ENCODE peak calls at places on chromosome 5, in eight cellular contexts. One of them, this sample, is unnamed.

GRCh38 chr5:2153808-2154207 is 271.1 kb upstream of the IRX4 start:
- DNase-seq in HEK293T: no peak
- DNase-seq in activated T-helper 1 cell treated with anti-CD3 and anti-CD28 coated beads, Interleukin-2, amount 50 U/mL, for 16 hours: no peak
- DNase-seq in BJ: no peak
- DNase-seq in Peyer's patch: no peak
- DNase-seq in foreskin fibroblast: no peak
- DNase-seq in AG10803: no peak
- DNase-seq in IMR-90: no peak
- DNase-seq in this sample: no peak

GRCh38 chr5:61525573-61526142 is 193.6 kb downstream of the ZSWIM6 start:
- DNase-seq in AG10803: no peak
- DNase-seq in BJ: no peak
- DNase-seq in foreskin fibroblast: no peak
- DNase-seq in HEK293T: no peak
- DNase-seq in Peyer's patch: no peak
- DNase-seq in IMR-90: peak; percentile 7
- DNase-seq in activated T-helper 1 cell treated with anti-CD3 and anti-CD28 coated beads, Interleukin-2, amount 50 U/mL, for 16 hours: no peak
- DNase-seq in this sample: no peak

GRCh38 chr5:137231535-137231934 is 267.6 kb downstream of the SPOCK1 start:
- DNase-seq in HEK293T: no peak
- DNase-seq in IMR-90: peak; percentile 21
- DNase-seq in foreskin fibroblast: no peak
- DNase-seq in AG10803: peak; percentile 26
- DNase-seq in Peyer's patch: no peak
- DNase-seq in BJ: no peak
- DNase-seq in activated T-helper 1 cell treated with anti-CD3 and anti-CD28 coated beads, Interleukin-2, amount 50 U/mL, for 16 hours: no peak
- DNase-seq in this sample: no peak

GRCh38 chr5:180470966-180471582 is 23.1 kb upstream of the CNOT6 start:
- DNase-seq in activated T-helper 1 cell treated with anti-CD3 and anti-CD28 coated beads, Interleukin-2, amount 50 U/mL, for 16 hours: no peak
- DNase-seq in foreskin fibroblast: peak; percentile 27
- DNase-seq in AG10803: peak; percentile 58
- DNase-seq in BJ: no peak
- DNase-seq in HEK293T: peak; percentile 88
- DNase-seq in Peyer's patch: peak; percentile 67
- DNase-seq in IMR-90: peak; percentile 59
- DNase-seq in this sample: no peak

GRCh38 chr5:78483809-78484521 is 123.5 kb downstream of the SCAMP1 start:
- DNase-seq in foreskin fibroblast: peak; percentile 62
- DNase-seq in HEK293T: no peak
- DNase-seq in activated T-helper 1 cell treated with anti-CD3 and anti-CD28 coated beads, Interleukin-2, amount 50 U/mL, for 16 hours: no peak
- DNase-seq in BJ: no peak
- DNase-seq in AG10803: peak; percentile 51
- DNase-seq in IMR-90: peak; percentile 77
- DNase-seq in Peyer's patch: no peak
- DNase-seq in this sample: no peak

GRCh38 chr5:152622628-152623027 is 217.5 kb upstream of the NMUR2 start:
- DNase-seq in Peyer's patch: no peak
- DNase-seq in AG10803: no peak
- DNase-seq in BJ: no peak
- DNase-seq in IMR-90: no peak
- DNase-seq in HEK293T: no peak
- DNase-seq in foreskin fibroblast: no peak
- DNase-seq in activated T-helper 1 cell treated with anti-CD3 and anti-CD28 coated beads, Interleukin-2, amount 50 U/mL, for 16 hours: no peak
- DNase-seq in this sample: no peak

GRCh38 chr5:37703841-37704241 is 136.0 kb downstream of the GDNF start:
- DNase-seq in AG10803: no peak
- DNase-seq in foreskin fibroblast: no peak
- DNase-seq in activated T-helper 1 cell treated with anti-CD3 and anti-CD28 coated beads, Interleukin-2, amount 50 U/mL, for 16 hours: no peak
- DNase-seq in IMR-90: peak; percentile 78
- DNase-seq in BJ: no peak
- DNase-seq in Peyer's patch: no peak
- DNase-seq in HEK293T: no peak
- DNase-seq in this sample: no peak

GRCh38 chr5:17216974-17217325 is 481 bp upstream of the BASP1 start:
- DNase-seq in AG10803: peak; percentile 56
- DNase-seq in BJ: no peak
- DNase-seq in Peyer's patch: peak; percentile 61
- DNase-seq in IMR-90: peak; percentile 51
- DNase-seq in activated T-helper 1 cell treated with anti-CD3 and anti-CD28 coated beads, Interleukin-2, amount 50 U/mL, for 16 hours: no peak
- DNase-seq in HEK293T: peak; percentile 11
- DNase-seq in foreskin fibroblast: peak; percentile 27
- DNase-seq in this sample: no peak

GRCh38 chr5:98872679-98873078 is 56.1 kb downstream of the CHD1 start:
- DNase-seq in activated T-helper 1 cell treated with anti-CD3 and anti-CD28 coated beads, Interleukin-2, amount 50 U/mL, for 16 hours: no peak
- DNase-seq in IMR-90: peak; percentile 37
- DNase-seq in HEK293T: no peak
- DNase-seq in Peyer's patch: no peak
- DNase-seq in foreskin fibroblast: peak; percentile 34
- DNase-seq in AG10803: peak; percentile 8
- DNase-seq in BJ: no peak
- DNase-seq in this sample: no peak

GRCh38 chr5:145918397-145918796 is 18.0 kb upstream of the SH3RF2 start:
- DNase-seq in foreskin fibroblast: no peak
- DNase-seq in AG10803: no peak
- DNase-seq in activated T-helper 1 cell treated with anti-CD3 and anti-CD28 coated beads, Interleukin-2, amount 50 U/mL, for 16 hours: no peak
- DNase-seq in BJ: no peak
- DNase-seq in IMR-90: no peak
- DNase-seq in Peyer's patch: no peak
- DNase-seq in HEK293T: no peak
- DNase-seq in this sample: no peak

GRCh38 chr5:109485030-109485429 is 75.3 kb upstream of the PJA2 start:
- DNase-seq in activated T-helper 1 cell treated with anti-CD3 and anti-CD28 coated beads, Interleukin-2, amount 50 U/mL, for 16 hours: no peak
- DNase-seq in IMR-90: no peak
- DNase-seq in BJ: no peak
- DNase-seq in HEK293T: peak; percentile 59
- DNase-seq in foreskin fibroblast: no peak
- DNase-seq in AG10803: no peak
- DNase-seq in Peyer's patch: peak; percentile 76
- DNase-seq in this sample: peak; percentile 0

GRCh38 chr5:179827684-179828083 is 7.0 kb downstream of the SQSTM1 start:
- DNase-seq in activated T-helper 1 cell treated with anti-CD3 and anti-CD28 coated beads, Interleukin-2, amount 50 U/mL, for 16 hours: no peak
- DNase-seq in Peyer's patch: peak; percentile 81
- DNase-seq in HEK293T: no peak
- DNase-seq in IMR-90: peak; percentile 73
- DNase-seq in BJ: no peak
- DNase-seq in AG10803: no peak
- DNase-seq in foreskin fibroblast: peak; percentile 62
- DNase-seq in this sample: no peak

GRCh38 chr5:89934069-89934468 is 475.5 kb downstream of the CETN3 start:
- DNase-seq in activated T-helper 1 cell treated with anti-CD3 and anti-CD28 coated beads, Interleukin-2, amount 50 U/mL, for 16 hours: no peak
- DNase-seq in AG10803: no peak
- DNase-seq in BJ: no peak
- DNase-seq in IMR-90: no peak
- DNase-seq in foreskin fibroblast: no peak
- DNase-seq in HEK293T: no peak
- DNase-seq in Peyer's patch: no peak
- DNase-seq in this sample: no peak

GRCh38 chr5:98193921-98194760 is 579.3 kb upstream of the RGMB start:
- DNase-seq in BJ: no peak
- DNase-seq in AG10803: no peak
- DNase-seq in activated T-helper 1 cell treated with anti-CD3 and anti-CD28 coated beads, Interleukin-2, amount 50 U/mL, for 16 hours: no peak
- DNase-seq in HEK293T: no peak
- DNase-seq in Peyer's patch: no peak
- DNase-seq in foreskin fibroblast: peak; percentile 32
- DNase-seq in IMR-90: no peak
- DNase-seq in this sample: no peak

GRCh38 chr5:38640012-38640395 is 83.6 kb upstream of the LIFR start:
- DNase-seq in Peyer's patch: no peak
- DNase-seq in foreskin fibroblast: peak; percentile 12
- DNase-seq in IMR-90: peak; percentile 24
- DNase-seq in HEK293T: no peak
- DNase-seq in BJ: no peak
- DNase-seq in AG10803: no peak
- DNase-seq in activated T-helper 1 cell treated with anti-CD3 and anti-CD28 coated beads, Interleukin-2, amount 50 U/mL, for 16 hours: no peak
- DNase-seq in this sample: no peak

GRCh38 chr5:95375591-95375990 is 15.6 kb upstream of the FAM81B start:
- DNase-seq in HEK293T: no peak
- DNase-seq in AG10803: no peak
- DNase-seq in Peyer's patch: no peak
- DNase-seq in foreskin fibroblast: no peak
- DNase-seq in activated T-helper 1 cell treated with anti-CD3 and anti-CD28 coated beads, Interleukin-2, amount 50 U/mL, for 16 hours: no peak
- DNase-seq in BJ: no peak
- DNase-seq in IMR-90: peak; percentile 6
- DNase-seq in this sample: no peak

GRCh38 chr5:11878846-11879245 is 25.4 kb downstream of the CTNND2 start:
- DNase-seq in Peyer's patch: no peak
- DNase-seq in AG10803: no peak
- DNase-seq in HEK293T: no peak
- DNase-seq in foreskin fibroblast: no peak
- DNase-seq in activated T-helper 1 cell treated with anti-CD3 and anti-CD28 coated beads, Interleukin-2, amount 50 U/mL, for 16 hours: no peak
- DNase-seq in BJ: no peak
- DNase-seq in IMR-90: no peak
- DNase-seq in this sample: no peak

GRCh38 chr5:172453986-172454354 is 355 bp downstream of the SH3PXD2B start:
- DNase-seq in Peyer's patch: peak; percentile 47
- DNase-seq in IMR-90: no peak
- DNase-seq in HEK293T: peak; percentile 61
- DNase-seq in BJ: no peak
- DNase-seq in AG10803: no peak
- DNase-seq in foreskin fibroblast: no peak
- DNase-seq in activated T-helper 1 cell treated with anti-CD3 and anti-CD28 coated beads, Interleukin-2, amount 50 U/mL, for 16 hours: no peak
- DNase-seq in this sample: no peak

GRCh38 chr5:136040746-136041415 is 12.1 kb downstream of the TGFBI start:
- DNase-seq in HEK293T: no peak
- DNase-seq in AG10803: no peak
- DNase-seq in Peyer's patch: no peak
- DNase-seq in BJ: no peak
- DNase-seq in activated T-helper 1 cell treated with anti-CD3 and anti-CD28 coated beads, Interleukin-2, amount 50 U/mL, for 16 hours: no peak
- DNase-seq in IMR-90: no peak
- DNase-seq in foreskin fibroblast: no peak
- DNase-seq in this sample: no peak

GRCh38 chr5:9507974-9508373 is 37.9 kb downstream of the SEMA5A start:
- DNase-seq in BJ: peak; percentile 62
- DNase-seq in AG10803: peak; percentile 83
- DNase-seq in foreskin fibroblast: peak; percentile 68
- DNase-seq in activated T-helper 1 cell treated with anti-CD3 and anti-CD28 coated beads, Interleukin-2, amount 50 U/mL, for 16 hours: no peak
- DNase-seq in Peyer's patch: no peak
- DNase-seq in IMR-90: peak; percentile 85
- DNase-seq in HEK293T: no peak
- DNase-seq in this sample: no peak

GRCh38 chr5:177425196-177425800 is 1.2 kb upstream of the GRK6 start:
- DNase-seq in activated T-helper 1 cell treated with anti-CD3 and anti-CD28 coated beads, Interleukin-2, amount 50 U/mL, for 16 hours: no peak
- DNase-seq in IMR-90: no peak
- DNase-seq in BJ: no peak
- DNase-seq in HEK293T: no peak
- DNase-seq in Peyer's patch: no peak
- DNase-seq in AG10803: no peak
- DNase-seq in foreskin fibroblast: no peak
- DNase-seq in this sample: no peak

GRCh38 chr5:170479484-170479883 is 24.3 kb upstream of the KCNIP1 start:
- DNase-seq in foreskin fibroblast: no peak
- DNase-seq in BJ: no peak
- DNase-seq in Peyer's patch: no peak
- DNase-seq in activated T-helper 1 cell treated with anti-CD3 and anti-CD28 coated beads, Interleukin-2, amount 50 U/mL, for 16 hours: no peak
- DNase-seq in IMR-90: peak; percentile 21
- DNase-seq in AG10803: peak; percentile 6
- DNase-seq in HEK293T: no peak
- DNase-seq in this sample: no peak

GRCh38 chr5:88722546-88722945 is 160.4 kb downstream of the MEF2C start:
- DNase-seq in activated T-helper 1 cell treated with anti-CD3 and anti-CD28 coated beads, Interleukin-2, amount 50 U/mL, for 16 hours: no peak
- DNase-seq in AG10803: no peak
- DNase-seq in Peyer's patch: no peak
- DNase-seq in HEK293T: no peak
- DNase-seq in foreskin fibroblast: no peak
- DNase-seq in BJ: no peak
- DNase-seq in IMR-90: no peak
- DNase-seq in this sample: no peak

GRCh38 chr5:32538031-32538547 is 47.3 kb upstream of the SUB1 start:
- DNase-seq in BJ: no peak
- DNase-seq in foreskin fibroblast: no peak
- DNase-seq in HEK293T: no peak
- DNase-seq in IMR-90: no peak
- DNase-seq in activated T-helper 1 cell treated with anti-CD3 and anti-CD28 coated beads, Interleukin-2, amount 50 U/mL, for 16 hours: no peak
- DNase-seq in AG10803: no peak
- DNase-seq in Peyer's patch: peak; percentile 68
- DNase-seq in this sample: no peak

GRCh38 chr5:174046558-174046957 is 1.1 kb downstream of the NSG2 start:
- DNase-seq in IMR-90: no peak
- DNase-seq in HEK293T: no peak
- DNase-seq in foreskin fibroblast: no peak
- DNase-seq in activated T-helper 1 cell treated with anti-CD3 and anti-CD28 coated beads, Interleukin-2, amount 50 U/mL, for 16 hours: no peak
- DNase-seq in Peyer's patch: no peak
- DNase-seq in BJ: no peak
- DNase-seq in AG10803: no peak
- DNase-seq in this sample: no peak

GRCh38 chr5:55636711-55637110 is 75.4 kb downstream of the SLC38A9 start:
- DNase-seq in activated T-helper 1 cell treated with anti-CD3 and anti-CD28 coated beads, Interleukin-2, amount 50 U/mL, for 16 hours: no peak
- DNase-seq in foreskin fibroblast: peak; percentile 57
- DNase-seq in HEK293T: no peak
- DNase-seq in AG10803: peak; percentile 72
- DNase-seq in BJ: no peak
- DNase-seq in Peyer's patch: peak; percentile 55
- DNase-seq in IMR-90: peak; percentile 12
- DNase-seq in this sample: no peak

GRCh38 chr5:104241051-104241450 is 678.5 kb upstream of the NUDT12 start:
- DNase-seq in activated T-helper 1 cell treated with anti-CD3 and anti-CD28 coated beads, Interleukin-2, amount 50 U/mL, for 16 hours: no peak
- DNase-seq in BJ: peak; percentile 1
- DNase-seq in Peyer's patch: no peak
- DNase-seq in HEK293T: no peak
- DNase-seq in IMR-90: no peak
- DNase-seq in AG10803: no peak
- DNase-seq in foreskin fibroblast: no peak
- DNase-seq in this sample: no peak

GRCh38 chr5:131379723-131380122 is 115.9 kb downstream of the CDC42SE2 start:
- DNase-seq in BJ: no peak
- DNase-seq in foreskin fibroblast: no peak
- DNase-seq in IMR-90: peak; percentile 79
- DNase-seq in HEK293T: no peak
- DNase-seq in Peyer's patch: peak; percentile 70
- DNase-seq in activated T-helper 1 cell treated with anti-CD3 and anti-CD28 coated beads, Interleukin-2, amount 50 U/mL, for 16 hours: peak; percentile 22
- DNase-seq in AG10803: no peak
- DNase-seq in this sample: no peak

GRCh38 chr5:159552751-159553150 is 222.5 kb upstream of the IL12B start:
- DNase-seq in activated T-helper 1 cell treated with anti-CD3 and anti-CD28 coated beads, Interleukin-2, amount 50 U/mL, for 16 hours: no peak
- DNase-seq in BJ: no peak
- DNase-seq in Peyer's patch: no peak
- DNase-seq in AG10803: peak; percentile 49
- DNase-seq in HEK293T: no peak
- DNase-seq in foreskin fibroblast: peak; percentile 64
- DNase-seq in IMR-90: peak; percentile 45
- DNase-seq in this sample: no peak